ENCODE peak calls at places on chromosomes 13 and 19, in four cellular contexts. L is effector memory CD4-positive, alpha-beta T cell; D is adrenal gland; V is heart right ventricle. F is an unnamed sample.

GRCh38 chr19:19171110-19171672 is 1.1 kb upstream of the MEF2B start:
- DNase-seq in L (no peak), D (no peak), V (no peak), F (no peak)

GRCh38 chr19:18397242-18398202 is at the start of gene LRRC25:
- DNase-seq in L (no peak), V (peak; percentile 38), D (no peak), F (no peak)

GRCh38 chr19:53865918-53866696 is 1.6 kb upstream of the MYADM start:
- DNase-seq in D (no peak), V (peak; percentile 88), L (peak; percentile 70), F (peak; percentile 91)

GRCh38 chr13:30375436-30375835 is 46.9 kb upstream of the UBE2L5 start:
- DNase-seq in V (no peak), L (no peak), D (no peak), F (no peak)

GRCh38 chr19:940591-941291 is 14.9 kb downstream of the ARID3A start:
- DNase-seq in D (peak; percentile 81), L (peak; percentile 74), V (peak; percentile 74), F (no peak)

GRCh38 chr19:6811906-6812305 is 39.4 kb downstream of the VAV1 start:
- DNase-seq in L (no peak), V (no peak), D (no peak), F (peak; percentile 15)

GRCh38 chr19:2982983-2983350 is 5.6 kb downstream of the TLE6 start:
- DNase-seq in V (peak; percentile 91), D (peak; percentile 96), L (no peak), F (peak; percentile 86)

GRCh38 chr13:36259361-36260137 is 38.1 kb downstream of the CCDC169 start:
- DNase-seq in D (no peak), V (no peak), L (no peak), F (no peak)

GRCh38 chr13:99959127-99959529 is 12.4 kb downstream of the ZIC5 start:
- DNase-seq in V (no peak), L (no peak), D (no peak), F (no peak)

GRCh38 chr13:29497137-29497654 is 98.3 kb downstream of the SLC7A1 start:
- DNase-seq in L (no peak), V (peak; percentile 71), D (peak; percentile 72), F (no peak)

GRCh38 chr13:114134111-114134943 is 1.9 kb upstream of the RASA3 start:
- DNase-seq in L (peak; percentile 20), V (no peak), D (no peak), F (no peak)

GRCh38 chr19:58274771-58275199 is 4.0 kb upstream of the ZNF8 start:
- DNase-seq in V (no peak), L (no peak), D (no peak), F (no peak)

GRCh38 chr13:97223711-97224461 is 1.8 kb downstream of the MBNL2 start:
- DNase-seq in L (no peak), D (peak; percentile 86), V (peak; percentile 30), F (peak; percentile 85)

GRCh38 chr19:5046339-5047039 is 77.6 kb downstream of the KDM4B start:
- DNase-seq in V (no peak), L (no peak), D (no peak), F (peak; percentile 82)

GRCh38 chr13:78067290-78067689 is 148.7 kb upstream of the EDNRB start:
- DNase-seq in D (no peak), V (no peak), L (no peak), F (no peak)

GRCh38 chr19:18832331-18833140 is 777 bp downstream of the UPF1 start:
- DNase-seq in L (no peak), D (peak; percentile 76), V (no peak), F (peak; percentile 55)

GRCh38 chr19:45451181-45451849 is 16.5 kb upstream of the FOSB start:
- DNase-seq in V (no peak), L (peak; percentile 66), D (peak; percentile 68), F (peak; percentile 62)

GRCh38 chr19:19900124-19900523 is 622 bp upstream of the ZNF93 start:
- DNase-seq in D (no peak), L (peak; percentile 1), V (no peak), F (peak; percentile 17)

GRCh38 chr13:95605426-95606125 is 38.9 kb downstream of the DZIP1 start:
- DNase-seq in L (no peak), D (no peak), V (no peak), F (no peak)

GRCh38 chr19:35345671-35346111 is 2.0 kb upstream of the FFAR1 start:
- DNase-seq in L (no peak), D (no peak), V (no peak), F (no peak)

GRCh38 chr19:5718032-5718578 is 1.8 kb downstream of the LONP1 start:
- DNase-seq in L (no peak), V (no peak), D (peak; percentile 76), F (no peak)

GRCh38 chr19:51422053-51422448 is 4.6 kb upstream of the SIGLEC10 start:
- DNase-seq in L (peak; percentile 53), D (peak; percentile 89), V (peak; percentile 86), F (peak; percentile 93)

GRCh38 chr13:110684388-110685056 is 21.4 kb downstream of the CARS2 start:
- DNase-seq in D (peak; percentile 34), L (no peak), V (no peak), F (peak; percentile 27)

GRCh38 chr13:111958612-111959395 is 108.1 kb upstream of the SOX1 start:
- DNase-seq in L (no peak), D (no peak), V (no peak), F (no peak)

GRCh38 chr13:94696171-94696570 is 16.2 kb downstream of the SOX21 start:
- DNase-seq in D (no peak), V (no peak), L (no peak), F (no peak)

GRCh38 chr19:49149652-49150105 is 5.5 kb downstream of the HRC start:
- DNase-seq in D (peak; percentile 89), V (peak; percentile 67), L (no peak), F (peak; percentile 82)

GRCh38 chr19:4547303-4548237 is 7.7 kb upstream of the LRG1 start:
- DNase-seq in D (peak; percentile 74), V (no peak), L (no peak), F (peak; percentile 6)

GRCh38 chr19:17909017-17909732 is 23.6 kb upstream of the CCDC124 start:
- DNase-seq in L (no peak), V (no peak), D (no peak), F (no peak)

GRCh38 chr13:87536499-87536898 is 134.7 kb upstream of the SLITRK5 start:
- DNase-seq in D (no peak), L (no peak), V (no peak), F (no peak)

GRCh38 chr13:24693862-24694471 is 13.8 kb downstream of the ATP12A start:
- DNase-seq in L (no peak), V (no peak), D (peak; percentile 71), F (peak; percentile 79)

GRCh38 chr19:57664269-57665127 is 4.2 kb upstream of the ZSCAN4 start:
- DNase-seq in D (peak; percentile 83), L (no peak), V (peak; percentile 68), F (peak; percentile 78)

GRCh38 chr19:40689339-40690049 is 957 bp downstream of the NUMBL start:
- DNase-seq in L (no peak), D (no peak), V (peak; percentile 44), F (no peak)

DNA sequence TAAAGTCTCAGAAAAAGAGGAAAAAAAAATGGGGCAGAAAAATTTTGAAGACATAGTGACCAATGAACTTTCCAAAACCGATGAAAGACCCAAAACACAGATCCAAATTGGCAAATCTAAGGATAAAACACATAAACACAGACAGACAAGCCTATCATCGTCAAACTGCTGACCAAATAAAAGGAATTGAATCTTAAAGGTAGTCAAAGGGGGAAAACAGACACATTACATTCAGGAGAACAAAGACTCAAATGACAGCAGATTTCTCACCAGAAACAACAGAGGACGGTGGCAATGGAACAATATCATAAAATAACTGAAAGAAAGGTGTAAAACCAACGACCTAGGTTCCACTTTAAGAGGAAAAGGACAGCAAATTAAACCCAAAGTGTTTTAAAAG is 10.2 kb downstream of the RBM26 start:
- DNase-seq in L (no peak), V (no peak), D (no peak), F (no peak)
- H3K4me3 ChIP-seq in L (no peak overlapping the region), V (no peak overlapping the region), D (no peak overlapping the region), F (no peak overlapping the region)

DNA sequence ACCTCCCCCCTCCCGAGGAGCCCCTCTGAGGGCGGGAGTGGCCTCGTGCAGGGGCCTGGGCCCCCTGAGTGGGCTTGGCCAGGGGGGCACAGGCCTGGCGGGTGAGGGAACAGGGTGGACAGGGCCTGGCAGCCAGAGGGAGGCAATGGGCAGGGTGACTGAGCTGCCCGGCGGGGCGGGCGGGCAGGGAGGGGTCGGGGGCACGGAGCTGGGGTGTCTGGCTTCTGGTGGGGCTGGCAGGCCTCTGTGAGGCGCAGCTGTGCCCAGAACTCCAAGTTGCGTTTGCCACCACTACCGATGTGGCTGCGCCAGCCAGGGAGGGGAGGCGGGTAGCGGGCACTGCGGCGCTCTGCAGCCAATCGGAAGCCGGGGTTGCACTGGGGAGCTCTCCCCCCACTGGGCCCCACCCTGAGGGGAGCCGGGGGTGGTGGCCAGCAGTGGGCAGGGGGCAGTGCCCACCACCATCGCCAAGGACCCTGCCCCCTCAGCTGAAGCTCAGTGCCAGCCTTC is 7.2 kb downstream of the NFIX start:
- DNase-seq in L (no peak), D (no peak), V (peak; percentile 66), F (no peak)
- H3K4me3 ChIP-seq in L (no peak overlapping the region), D (no peak overlapping the region), V (peak overlapping the region; percentile 26), F (no peak overlapping the region)

GRCh38 chr19:47309608-47310007 is at the start of gene C5AR1:
- DNase-seq in L (no peak), D (no peak), V (peak; percentile 35), F (no peak)

GRCh38 chr19:47309038-47309437 is 623 bp upstream of the C5AR1 start:
- DNase-seq in D (no peak), L (no peak), V (no peak), F (no peak)

GRCh38 chr19:47306303-47306702 is 3.4 kb upstream of the C5AR1 start:
- DNase-seq in D (no peak), L (no peak), V (no peak), F (no peak)

GRCh38 chr19:47302249-47302648 is 7.4 kb upstream of the C5AR1 start:
- DNase-seq in D (no peak), V (no peak), L (no peak), F (no peak)

GRCh38 chr19:47305309-47305751 is 4.3 kb upstream of the C5AR1 start:
- DNase-seq in V (peak; percentile 69), L (peak; percentile 27), D (peak; percentile 92), F (peak; percentile 85)
- H3K4me3 ChIP-seq in V (no peak overlapping the region), L (no peak overlapping the region), D (no peak overlapping the region), F (no peak overlapping the region)

GRCh38 chr13:37595162-37595561 is 3.4 kb downstream of the POSTN start:
- DNase-seq in D (no peak), V (no peak), L (no peak), F (no peak)

GRCh38 chr13:37602743-37603381 is 4.3 kb upstream of the POSTN start:
- DNase-seq in V (no peak), L (no peak), D (no peak), F (peak; percentile 10)

GRCh38 chr13:37597477-37597876 is 1.1 kb downstream of the POSTN start:
- DNase-seq in V (no peak), D (no peak), L (no peak), F (no peak)

GRCh38 chr13:37599509-37599908 is 941 bp upstream of the POSTN start:
- DNase-seq in D (no peak), L (no peak), V (no peak), F (no peak)

GRCh38 chr13:37598572-37598971 is at the start of gene POSTN:
- DNase-seq in D (no peak), L (no peak), V (no peak), F (peak; percentile 26)
- H3K4me3 ChIP-seq in D (no peak within 1 kb of the TSS), L (no peak within 1 kb of the TSS), V (peak within 1 kb of the TSS; percentile 22), F (peak within 1 kb of the TSS; percentile 44)

GRCh38 chr13:75423946-75424345 is 58.0 kb downstream of the TBC1D4 start:
- DNase-seq in D (no peak), V (no peak), L (no peak), F (no peak)
- H3K4me3 ChIP-seq in D (no peak overlapping the region), V (no peak overlapping the region), L (no peak overlapping the region), F (no peak overlapping the region)